ENCODE peak calls at places on chromosomes 11 and 22, in six cellular contexts. One of them, this sample, is unnamed.
A peak's percentile ranks its signal among the peaks of the same experiment; 100 is the strongest.

GRCh38 chr22:27602390-27602789 is 199.2 kb downstream of the MN1 start:
- DNase-seq in progenitor cell of endocrine pancreas: no peak
- DNase-seq in AG09319: no peak
- DNase-seq in SK-N-SH: peak; percentile 55
- DNase-seq in Calu3: no peak
- DNase-seq in thoracic aorta: no peak
- DNase-seq in this sample: no peak

GRCh38 chr11:102309621-102310541 is 7.4 kb upstream of the BIRC3 start:
- DNase-seq in progenitor cell of endocrine pancreas: no peak
- DNase-seq in AG09319: no peak
- DNase-seq in SK-N-SH: no peak
- DNase-seq in Calu3: no peak
- DNase-seq in thoracic aorta: no peak
- DNase-seq in this sample: no peak

GRCh38 chr11:47992959-47993820 is 12.8 kb downstream of the PTPRJ start:
- DNase-seq in progenitor cell of endocrine pancreas: no peak
- DNase-seq in AG09319: no peak
- DNase-seq in SK-N-SH: no peak
- DNase-seq in Calu3: peak; percentile 63
- DNase-seq in thoracic aorta: no peak
- DNase-seq in this sample: no peak

GRCh38 chr11:22728600-22729394 is 62.4 kb downstream of the GAS2 start:
- DNase-seq in progenitor cell of endocrine pancreas: no peak
- DNase-seq in AG09319: no peak
- DNase-seq in SK-N-SH: no peak
- DNase-seq in Calu3: no peak
- DNase-seq in thoracic aorta: no peak
- DNase-seq in this sample: no peak

GRCh38 chr11:19253149-19253540 is 12.4 kb upstream of the E2F8 start:
- DNase-seq in progenitor cell of endocrine pancreas: no peak
- DNase-seq in AG09319: no peak
- DNase-seq in SK-N-SH: no peak
- DNase-seq in Calu3: no peak
- DNase-seq in thoracic aorta: no peak
- DNase-seq in this sample: no peak

GRCh38 chr22:30144391-30144790 is 64.1 kb downstream of the HORMAD2 start:
- DNase-seq in progenitor cell of endocrine pancreas: no peak
- DNase-seq in AG09319: no peak
- DNase-seq in SK-N-SH: no peak
- DNase-seq in Calu3: no peak
- DNase-seq in thoracic aorta: no peak
- DNase-seq in this sample: no peak

GRCh38 chr11:115155978-115156377 is 348.2 kb downstream of the CADM1 start:
- DNase-seq in progenitor cell of endocrine pancreas: no peak
- DNase-seq in AG09319: no peak
- DNase-seq in SK-N-SH: no peak
- DNase-seq in Calu3: no peak
- DNase-seq in thoracic aorta: no peak
- DNase-seq in this sample: no peak

GRCh38 chr11:66809592-66809991 is 33.6 kb upstream of the RCE1 start:
- DNase-seq in progenitor cell of endocrine pancreas: no peak
- DNase-seq in AG09319: no peak
- DNase-seq in SK-N-SH: no peak
- DNase-seq in Calu3: no peak
- DNase-seq in thoracic aorta: no peak
- DNase-seq in this sample: no peak

GRCh38 chr22:28999510-29000224 is 62.0 kb downstream of the C22orf31 start:
- DNase-seq in progenitor cell of endocrine pancreas: no peak
- DNase-seq in AG09319: no peak
- DNase-seq in SK-N-SH: no peak
- DNase-seq in Calu3: no peak
- DNase-seq in thoracic aorta: no peak
- DNase-seq in this sample: no peak

GRCh38 chr11:28017816-28018215 is 90.1 kb downstream of the KIF18A start:
- DNase-seq in progenitor cell of endocrine pancreas: no peak
- DNase-seq in AG09319: no peak
- DNase-seq in SK-N-SH: no peak
- DNase-seq in Calu3: no peak
- DNase-seq in thoracic aorta: no peak
- DNase-seq in this sample: no peak

GRCh38 chr11:78560826-78561484 is 13.7 kb downstream of the NARS2 start:
- DNase-seq in progenitor cell of endocrine pancreas: no peak
- DNase-seq in AG09319: no peak
- DNase-seq in SK-N-SH: no peak
- DNase-seq in Calu3: no peak
- DNase-seq in thoracic aorta: no peak
- DNase-seq in this sample: peak; percentile 28

GRCh38 chr11:35337136-35337918 is 82.0 kb downstream of the SLC1A2 start:
- DNase-seq in progenitor cell of endocrine pancreas: no peak
- DNase-seq in AG09319: peak; percentile 85
- DNase-seq in SK-N-SH: no peak
- DNase-seq in Calu3: peak; percentile 50
- DNase-seq in thoracic aorta: no peak
- DNase-seq in this sample: no peak

GRCh38 chr11:62030071-62030684 is 62.7 kb upstream of the FTH1 start:
- DNase-seq in progenitor cell of endocrine pancreas: no peak
- DNase-seq in AG09319: no peak
- DNase-seq in SK-N-SH: no peak
- DNase-seq in Calu3: no peak
- DNase-seq in thoracic aorta: no peak
- DNase-seq in this sample: no peak

GRCh38 chr11:131633978-131634377 is 263.6 kb downstream of the NTM start:
- DNase-seq in progenitor cell of endocrine pancreas: no peak
- DNase-seq in AG09319: no peak
- DNase-seq in SK-N-SH: no peak
- DNase-seq in Calu3: no peak
- DNase-seq in thoracic aorta: no peak
- DNase-seq in this sample: no peak

GRCh38 chr22:50105529-50106100 is 15.8 kb downstream of the MOV10L1 start:
- DNase-seq in progenitor cell of endocrine pancreas: no peak
- DNase-seq in AG09319: no peak
- DNase-seq in SK-N-SH: no peak
- DNase-seq in Calu3: no peak
- DNase-seq in thoracic aorta: no peak
- DNase-seq in this sample: no peak

GRCh38 chr11:115132829-115133228 is 371.4 kb downstream of the CADM1 start:
- DNase-seq in progenitor cell of endocrine pancreas: no peak
- DNase-seq in AG09319: no peak
- DNase-seq in SK-N-SH: no peak
- DNase-seq in Calu3: no peak
- DNase-seq in thoracic aorta: no peak
- DNase-seq in this sample: peak; percentile 34

GRCh38 chr11:74307409-74307808 is 4.0 kb downstream of the P4HA3 start:
- DNase-seq in progenitor cell of endocrine pancreas: no peak
- DNase-seq in AG09319: no peak
- DNase-seq in SK-N-SH: peak; percentile 21
- DNase-seq in Calu3: no peak
- DNase-seq in thoracic aorta: no peak
- DNase-seq in this sample: no peak

GRCh38 chr11:13052130-13052541 is 43.0 kb downstream of the RASSF10 start:
- DNase-seq in progenitor cell of endocrine pancreas: no peak
- DNase-seq in AG09319: no peak
- DNase-seq in SK-N-SH: no peak
- DNase-seq in Calu3: peak; percentile 39
- DNase-seq in thoracic aorta: no peak
- DNase-seq in this sample: no peak

GRCh38 chr11:26621147-26621546 is 49.1 kb upstream of the MUC15 start:
- DNase-seq in progenitor cell of endocrine pancreas: no peak
- DNase-seq in AG09319: peak; percentile 8
- DNase-seq in SK-N-SH: no peak
- DNase-seq in Calu3: no peak
- DNase-seq in thoracic aorta: no peak
- DNase-seq in this sample: no peak

GRCh38 chr11:78654866-78655265 is 80.2 kb upstream of the NARS2 start:
- DNase-seq in progenitor cell of endocrine pancreas: no peak
- DNase-seq in AG09319: no peak
- DNase-seq in SK-N-SH: no peak
- DNase-seq in Calu3: no peak
- DNase-seq in thoracic aorta: no peak
- DNase-seq in this sample: no peak

GRCh38 chr11:44309483-44310197 is at the start of gene ALX4:
- DNase-seq in progenitor cell of endocrine pancreas: no peak
- DNase-seq in AG09319: no peak
- DNase-seq in SK-N-SH: peak; percentile 74
- DNase-seq in Calu3: no peak
- DNase-seq in thoracic aorta: no peak
- DNase-seq in this sample: no peak
- TF ChIP-seq CTCF in progenitor cell of endocrine pancreas: no peak
- TF ChIP-seq CTCF in AG09319: no peak
- TF ChIP-seq CTCF in SK-N-SH: no peak
- TF ChIP-seq CTCF in Calu3: no peak
- TF ChIP-seq CTCF in thoracic aorta: no peak
- TF ChIP-seq CTCF in this sample: no peak

DNA sequence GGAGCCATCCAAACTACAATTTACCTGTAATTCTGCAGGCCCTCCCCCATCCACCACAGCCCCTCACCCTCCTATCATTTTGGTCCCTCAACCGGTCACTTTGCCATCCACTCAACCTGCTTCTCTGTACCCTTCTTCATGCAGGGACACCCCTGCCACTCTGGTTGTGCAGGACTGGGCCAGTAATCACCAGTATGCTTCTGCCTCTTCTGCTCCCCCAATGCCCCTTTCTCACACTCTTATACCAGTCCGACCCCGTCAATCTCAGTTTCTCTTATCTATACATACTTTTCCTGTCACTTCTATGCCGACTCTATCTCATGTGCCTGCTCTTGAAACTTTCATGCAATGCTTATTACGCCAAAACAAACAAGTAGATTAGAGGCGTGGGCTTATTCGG is 5.1 kb upstream of the COMT start:
- DNase-seq in progenitor cell of endocrine pancreas: no peak
- DNase-seq in AG09319: no peak
- DNase-seq in SK-N-SH: no peak
- DNase-seq in Calu3: no peak
- DNase-seq in thoracic aorta: no peak
- DNase-seq in this sample: no peak
- TF ChIP-seq CTCF in progenitor cell of endocrine pancreas: no peak
- TF ChIP-seq CTCF in AG09319: no peak
- TF ChIP-seq CTCF in SK-N-SH: no peak
- TF ChIP-seq CTCF in Calu3: no peak
- TF ChIP-seq CTCF in thoracic aorta: no peak
- TF ChIP-seq CTCF in this sample: no peak

DNA sequence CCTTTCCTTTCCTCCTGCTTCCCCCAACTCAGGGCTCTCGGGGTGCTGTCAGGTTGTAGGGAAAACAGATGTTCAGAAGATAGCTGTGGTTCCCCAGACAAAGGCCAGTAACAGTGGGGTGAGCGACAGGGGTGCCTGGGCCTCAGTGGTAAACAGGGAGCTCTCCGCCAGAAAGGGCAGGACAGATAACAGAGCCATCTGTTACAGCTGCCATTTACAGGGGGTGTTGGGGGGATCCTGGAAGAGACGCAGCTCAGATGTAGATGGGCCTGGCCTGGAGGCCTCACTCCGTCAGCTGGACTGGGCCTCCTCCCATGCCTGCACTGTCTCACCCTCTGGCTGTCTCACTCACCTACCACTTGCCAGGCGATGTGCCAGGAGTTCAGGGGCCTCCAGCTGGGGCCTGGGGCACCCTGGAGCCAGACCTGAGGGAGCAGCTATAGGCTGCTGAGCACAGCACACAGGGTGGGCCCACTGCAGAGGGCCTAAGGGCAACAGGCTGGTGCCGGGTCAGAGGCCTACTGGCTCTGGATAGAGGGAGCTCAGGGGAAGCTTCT is 16.4 kb upstream of the SUSD2 start:
- DNase-seq in progenitor cell of endocrine pancreas: no peak
- DNase-seq in AG09319: no peak
- DNase-seq in SK-N-SH: peak; percentile 80
- DNase-seq in Calu3: no peak
- DNase-seq in thoracic aorta: no peak
- DNase-seq in this sample: no peak
- TF ChIP-seq CTCF in progenitor cell of endocrine pancreas: no peak
- TF ChIP-seq CTCF in AG09319: no peak
- TF ChIP-seq CTCF in SK-N-SH: no peak
- TF ChIP-seq CTCF in Calu3: no peak
- TF ChIP-seq CTCF in thoracic aorta: no peak
- TF ChIP-seq CTCF in this sample: no peak

GRCh38 chr11:70105755-70106571 is 27.8 kb downstream of the ANO1 start:
- DNase-seq in progenitor cell of endocrine pancreas: no peak
- DNase-seq in AG09319: no peak
- DNase-seq in SK-N-SH: peak; percentile 87
- DNase-seq in Calu3: no peak
- DNase-seq in thoracic aorta: no peak
- DNase-seq in this sample: no peak
- TF ChIP-seq CTCF in progenitor cell of endocrine pancreas: no peak
- TF ChIP-seq CTCF in AG09319: no peak
- TF ChIP-seq CTCF in SK-N-SH: no peak
- TF ChIP-seq CTCF in Calu3: no peak
- TF ChIP-seq CTCF in thoracic aorta: peak; percentile 38
- TF ChIP-seq CTCF in this sample: no peak

GRCh38 chr11:133202816-133203215 is 329.5 kb downstream of the OPCML start:
- DNase-seq in progenitor cell of endocrine pancreas: no peak
- DNase-seq in AG09319: no peak
- DNase-seq in SK-N-SH: no peak
- DNase-seq in Calu3: no peak
- DNase-seq in thoracic aorta: no peak
- DNase-seq in this sample: no peak
- TF ChIP-seq CTCF in progenitor cell of endocrine pancreas: no peak
- TF ChIP-seq CTCF in AG09319: no peak
- TF ChIP-seq CTCF in SK-N-SH: no peak
- TF ChIP-seq CTCF in Calu3: no peak
- TF ChIP-seq CTCF in thoracic aorta: no peak
- TF ChIP-seq CTCF in this sample: no peak

GRCh38 chr22:46678785-46679700 is 58.9 kb downstream of the GRAMD4 start:
- DNase-seq in progenitor cell of endocrine pancreas: no peak
- DNase-seq in AG09319: no peak
- DNase-seq in SK-N-SH: no peak
- DNase-seq in Calu3: no peak
- DNase-seq in thoracic aorta: no peak
- DNase-seq in this sample: no peak

GRCh38 chr22:46682011-46682731 is 55.9 kb downstream of the CERK start:
- DNase-seq in progenitor cell of endocrine pancreas: no peak
- DNase-seq in AG09319: no peak
- DNase-seq in SK-N-SH: no peak
- DNase-seq in Calu3: no peak
- DNase-seq in thoracic aorta: no peak
- DNase-seq in this sample: no peak

GRCh38 chr22:46679711-46680269 is 58.3 kb downstream of the CERK start:
- DNase-seq in progenitor cell of endocrine pancreas: no peak
- DNase-seq in AG09319: no peak
- DNase-seq in SK-N-SH: no peak
- DNase-seq in Calu3: no peak
- DNase-seq in thoracic aorta: no peak
- DNase-seq in this sample: no peak

GRCh38 chr22:46678003-46678657 is 57.9 kb downstream of the GRAMD4 start:
- DNase-seq in progenitor cell of endocrine pancreas: no peak
- DNase-seq in AG09319: no peak
- DNase-seq in SK-N-SH: no peak
- DNase-seq in Calu3: no peak
- DNase-seq in thoracic aorta: no peak
- DNase-seq in this sample: no peak

DNA sequence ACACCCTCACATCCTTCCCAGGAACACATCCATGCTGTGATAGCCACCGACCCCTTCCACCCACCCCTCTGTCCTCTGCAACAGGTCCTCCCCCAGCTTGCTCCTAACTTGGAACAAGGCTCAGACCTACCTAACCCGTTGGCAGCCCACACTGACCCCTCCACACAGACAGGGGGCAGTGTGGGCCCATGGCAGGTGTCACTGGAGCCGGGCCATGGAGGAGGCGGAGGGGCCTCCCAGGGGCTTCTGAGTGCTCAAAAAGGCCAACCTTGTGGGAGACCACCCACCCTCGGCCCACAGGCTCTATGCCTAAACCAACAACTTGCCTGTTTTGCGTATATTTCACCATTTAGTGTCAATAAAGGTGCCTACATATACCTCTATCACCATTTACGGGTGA is 57.0 kb downstream of the CERK start:
- DNase-seq in progenitor cell of endocrine pancreas: no peak
- DNase-seq in AG09319: no peak
- DNase-seq in SK-N-SH: peak; percentile 78
- DNase-seq in Calu3: no peak
- DNase-seq in thoracic aorta: no peak
- DNase-seq in this sample: peak; percentile 21
- TF ChIP-seq CTCF in progenitor cell of endocrine pancreas: no peak
- TF ChIP-seq CTCF in AG09319: no peak
- TF ChIP-seq CTCF in SK-N-SH: peak; percentile 53
- TF ChIP-seq CTCF in Calu3: no peak
- TF ChIP-seq CTCF in thoracic aorta: no peak
- TF ChIP-seq CTCF in this sample: peak; percentile 15